ENCODE peak calls at places on chromosomes 6 and 20, in eight cellular contexts. U, V, D, H, O, Q, B and Y are unnamed samples.

GRCh38 chr20:63118786-63119450 is 97.0 kb downstream of the YTHDF1 start:
- DNase-seq in U (no peak), V (no peak), D (no peak), H (no peak), O (no peak), Q (no peak), B (no peak), Y (no peak)

GRCh38 chr6:157045831-157046454 is 268.8 kb downstream of the ARID1B start:
- DNase-seq in U (peak; percentile 75), V (no peak), D (no peak), H (peak; percentile 79), O (no peak), Q (no peak), B (no peak), Y (no peak)

GRCh38 chr20:47788741-47789080 is 3.4 kb upstream of the SULF2 start:
- DNase-seq in U (no peak), V (no peak), D (no peak), H (no peak), O (no peak), Q (no peak), B (no peak), Y (no peak)

GRCh38 chr6:133730881-133731280 is 158.0 kb upstream of the TCF21 start:
- DNase-seq in U (peak; percentile 34), V (no peak), D (no peak), H (peak; percentile 34), O (no peak), Q (no peak), B (no peak), Y (no peak)

GRCh38 chr20:62837790-62838458 is 21.1 kb downstream of the COL9A3 start:
- DNase-seq in U (peak; percentile 35), V (no peak), D (peak; percentile 66), H (peak; percentile 46), O (no peak), Q (no peak), B (no peak), Y (no peak)

GRCh38 chr6:158066161-158066781 is 84.6 kb downstream of the SYNJ2 start:
- DNase-seq in U (no peak), V (no peak), D (no peak), H (no peak), O (no peak), Q (no peak), B (no peak), Y (no peak)

GRCh38 chr6:57127763-57128162 is 37.8 kb downstream of the ZNF451 start:
- DNase-seq in U (no peak), V (no peak), D (no peak), H (peak; percentile 27), O (no peak), Q (no peak), B (no peak), Y (no peak)

GRCh38 chr6:36353411-36353915 is 16.8 kb upstream of the BNIP5 start:
- DNase-seq in U (peak; percentile 15), V (no peak), D (no peak), H (peak; percentile 74), O (no peak), Q (no peak), B (no peak), Y (no peak)

GRCh38 chr6:89610149-89610642 is 28.4 kb downstream of the LYRM2 start:
- DNase-seq in U (peak; percentile 43), V (peak; percentile 66), D (peak; percentile 77), H (peak; percentile 6), O (no peak), Q (peak; percentile 71), B (peak; percentile 52), Y (peak; percentile 50)

GRCh38 chr20:478949-479429 is 16.7 kb upstream of the TBC1D20 start:
- DNase-seq in U (peak; percentile 66), V (peak; percentile 11), D (peak; percentile 67), H (peak; percentile 74), O (peak; percentile 53), Q (peak; percentile 65), B (no peak), Y (peak; percentile 5)

GRCh38 chr20:59895908-59896307 is 37.5 kb downstream of the SYCP2 start:
- DNase-seq in U (no peak), V (no peak), D (no peak), H (no peak), O (no peak), Q (no peak), B (no peak), Y (no peak)

GRCh38 chr6:146111864-146112263 is 83.0 kb downstream of the GRM1 start:
- DNase-seq in U (no peak), V (no peak), D (no peak), H (no peak), O (no peak), Q (no peak), B (no peak), Y (no peak)

GRCh38 chr6:12009904-12010634 is 2.0 kb upstream of the HIVEP1 start:
- DNase-seq in U (peak; percentile 32), V (no peak), D (no peak), H (peak; percentile 68), O (peak; percentile 24), Q (no peak), B (no peak), Y (no peak)

GRCh38 chr20:16864069-16864468 is 115.9 kb downstream of the OTOR start:
- DNase-seq in U (peak; percentile 8), V (no peak), D (no peak), H (peak; percentile 79), O (peak; percentile 45), Q (peak; percentile 5), B (no peak), Y (no peak)

GRCh38 chr6:91646649-91647048 is 1059.8 kb upstream of the MAP3K7 start:
- DNase-seq in U (no peak), V (no peak), D (no peak), H (no peak), O (no peak), Q (no peak), B (no peak), Y (no peak)

GRCh38 chr20:1800777-1801176 is 94.4 kb upstream of the SIRPA start:
- DNase-seq in U (no peak), V (no peak), D (peak; percentile 49), H (peak; percentile 54), O (no peak), Q (no peak), B (no peak), Y (no peak)

GRCh38 chr6:162211022-162211421 is 516.5 kb downstream of the PRKN start:
- DNase-seq in U (no peak), V (no peak), D (no peak), H (no peak), O (no peak), Q (no peak), B (no peak), Y (no peak)

GRCh38 chr6:56144538-56145324 is 102.6 kb downstream of the COL21A1 start:
- DNase-seq in U (peak; percentile 58), V (no peak), D (no peak), H (peak; percentile 94), O (no peak), Q (no peak), B (no peak), Y (no peak)

GRCh38 chr6:126072172-126072571 is 85.8 kb downstream of the TRMT11 start:
- DNase-seq in U (no peak), V (no peak), D (no peak), H (no peak), O (no peak), Q (no peak), B (no peak), Y (no peak)

GRCh38 chr6:108157234-108157971 is 8.4 kb upstream of the NR2E1 start:
- DNase-seq in U (no peak), V (no peak), D (peak; percentile 61), H (no peak), O (no peak), Q (peak; percentile 45), B (no peak), Y (no peak)

GRCh38 chr6:50145125-50145524 is 95.4 kb upstream of the DEFB112 start:
- DNase-seq in U (peak; percentile 1), V (no peak), D (no peak), H (peak; percentile 6), O (no peak), Q (no peak), B (no peak), Y (no peak)

GRCh38 chr6:136524936-136525413 is 25.2 kb downstream of the MAP7 start:
- DNase-seq in U (no peak), V (no peak), D (peak; percentile 20), H (no peak), O (peak; percentile 77), Q (no peak), B (no peak), Y (no peak)

GRCh38 chr6:169775321-169775720 is 23.9 kb downstream of the ERMARD start:
- DNase-seq in U (no peak), V (no peak), D (no peak), H (no peak), O (no peak), Q (no peak), B (no peak), Y (no peak)

GRCh38 chr6:121858310-121858709 is 422.9 kb downstream of the GJA1 start:
- DNase-seq in U (no peak), V (no peak), D (no peak), H (no peak), O (no peak), Q (no peak), B (no peak), Y (no peak)

GRCh38 chr6:128892079-128892478 is 9.1 kb downstream of the LAMA2 start:
- DNase-seq in U (no peak), V (no peak), D (no peak), H (no peak), O (no peak), Q (no peak), B (no peak), Y (no peak)

GRCh38 chr6:38594008-38594665 is 45.6 kb downstream of the BTBD9 start:
- DNase-seq in U (no peak), V (no peak), D (no peak), H (no peak), O (no peak), Q (no peak), B (no peak), Y (no peak)